ENCODE peak calls at places on chromosomes 11 and 22, in eight cellular contexts. K is OCI-LY7, Y is PC-3, X is PC-9, G is HCT116, F is GM23338, I is hepatocyte, A is SK-N-SH. V is an unnamed sample. For H3K4me1 and H3K9me2, the result is how much of the 10 kb centered on the place peaks cover.

GRCh38 chr11:12139144-12139881 is 28.9 kb downstream of the MICAL2 start:
- DNase-seq in K (no peak), Y (no peak), X (no peak), G (no peak), F (no peak), I (no peak), A (no peak), V (no peak)

GRCh38 chr22:21839765-21840140 is 27.7 kb downstream of the MAPK1 start:
- DNase-seq in K (no peak), Y (no peak), X (no peak), G (no peak), F (no peak), I (no peak), A (no peak), V (no peak)

GRCh38 chr11:131514062-131514461 is 143.6 kb downstream of the NTM start:
- DNase-seq in K (no peak), Y (no peak), X (no peak), G (no peak), F (no peak), I (no peak), A (no peak), V (no peak)

GRCh38 chr22:47333625-47334024 is 571.2 kb downstream of the TBC1D22A start:
- DNase-seq in K (no peak), Y (peak), X (peak), G (peak), F (no peak), I (no peak), A (no peak), V (peak)

GRCh38 chr11:118092907-118093571 is 6.3 kb upstream of the SMIM35 start:
- DNase-seq in K (no peak), Y (no peak), X (no peak), G (no peak), F (no peak), I (no peak), A (no peak), V (no peak)

GRCh38 chr11:43923327-43924111 is 18.9 kb upstream of the C11orf96 start:
- DNase-seq in K (no peak), Y (peak), X (no peak), G (no peak), F (no peak), I (peak), A (peak), V (peak)

GRCh38 chr11:16805942-16806341 is 67.5 kb downstream of the C11orf58 start:
- DNase-seq in K (no peak), Y (peak), X (no peak), G (no peak), F (no peak), I (no peak), A (peak), V (no peak)

GRCh38 chr11:77236901-77237300 is 64.6 kb downstream of the GDPD4 start:
- DNase-seq in K (no peak), Y (peak), X (no peak), G (no peak), F (no peak), I (no peak), A (no peak), V (no peak)

GRCh38 chr11:130671801-130672700 is 223.6 kb downstream of the ADAMTS15 start:
- DNase-seq in K (no peak), Y (peak), X (no peak), G (no peak), F (no peak), I (peak), A (peak), V (no peak)

GRCh38 chr22:49532831-49533802 is 294.6 kb downstream of the BRD1 start:
- DNase-seq in K (no peak), Y (no peak), X (no peak), G (no peak), F (no peak), I (peak), A (no peak), V (no peak)

GRCh38 chr11:87851234-87851633 is 324.0 kb downstream of the RAB38 start:
- DNase-seq in K (no peak), Y (peak), X (no peak), G (no peak), F (no peak), I (no peak), A (no peak), V (no peak)

GRCh38 chr11:75244052-75244814 is 3.7 kb downstream of the TPBGL start:
- DNase-seq in K (no peak), Y (no peak), X (no peak), G (no peak), F (no peak), I (no peak), A (peak), V (no peak)

GRCh38 chr11:46264030-46264429 is 13.4 kb upstream of the CREB3L1 start:
- DNase-seq in K (no peak), Y (no peak), X (no peak), G (no peak), F (no peak), I (no peak), A (no peak), V (no peak)

GRCh38 chr11:36409152-36409713 is 100.8 kb downstream of the TRAF6 start:
- DNase-seq in K (peak), Y (no peak), X (no peak), G (no peak), F (no peak), I (no peak), A (no peak), V (no peak)

GRCh38 chr11:123150882-123151281 is 44.2 kb downstream of the CLMP start:
- DNase-seq in K (no peak), Y (no peak), X (no peak), G (no peak), F (no peak), I (no peak), A (no peak), V (no peak)

GRCh38 chr11:109708184-109708583 is 286.2 kb downstream of the C11orf87 start:
- DNase-seq in K (no peak), Y (no peak), X (no peak), G (no peak), F (no peak), I (no peak), A (no peak), V (no peak)

GRCh38 chr11:5622802-5623201 is 2.0 kb upstream of the TRIM34 start:
- DNase-seq in K (no peak), Y (no peak), X (no peak), G (no peak), F (no peak), I (no peak), A (no peak), V (no peak)

GRCh38 chr11:5620606-5621521 is 3.9 kb upstream of the TRIM34 start:
- DNase-seq in K (no peak), Y (peak), X (peak), G (no peak), F (no peak), I (peak), A (no peak), V (no peak)

GRCh38 chr11:5618807-5619206 is 6.0 kb upstream of the TRIM34 start:
- DNase-seq in K (no peak), Y (peak), X (no peak), G (no peak), F (no peak), I (peak), A (no peak), V (no peak)

GRCh38 chr11:5624489-5625278 is at the start of gene TRIM34:
- DNase-seq in K (peak), Y (peak), X (peak), G (no peak), F (peak), I (peak), A (no peak), V (peak)

DNA sequence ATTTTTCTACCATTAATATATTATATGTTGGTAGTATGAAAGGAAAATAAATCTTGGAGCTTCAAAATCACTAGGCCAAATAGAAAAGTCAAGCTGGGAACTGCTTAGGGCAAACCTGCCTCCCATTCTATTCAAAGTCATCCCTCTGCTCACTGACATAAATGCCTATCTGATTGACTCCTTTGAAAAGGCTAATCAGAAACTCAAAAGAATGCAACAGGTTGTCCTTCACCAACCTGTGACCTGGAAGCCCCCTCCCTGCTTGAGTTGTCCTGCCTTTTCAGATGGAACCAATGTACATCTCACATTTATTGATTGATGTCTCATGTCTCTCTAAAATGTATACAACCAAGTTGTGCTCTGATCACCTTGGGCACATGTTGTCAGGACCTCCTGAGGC is 3.2 kb upstream of the TRIM34 start:
- DNase-seq in K (no peak), Y (no peak), X (no peak), G (no peak), F (no peak), I (no peak), A (no peak), V (no peak)
- H3K4me1 ChIP-seq in K (under half), Y (half or more), X (half or more), G (under half), F (under half), I (under half), A (under half), V (under half)

GRCh38 chr11:120835601-120836228 is 188.2 kb upstream of the TBCEL start:
- DNase-seq in K (no peak), Y (peak), X (no peak), G (no peak), F (no peak), I (peak), A (no peak), V (no peak)
- TF ChIP-seq CTCF in K (no peak), Y (peak), X (no peak), G (no peak), F (peak), I (no peak), A (no peak), V (no peak)

GRCh38 chr11:18145837-18146236 is 13.5 kb downstream of the MRGPRX3 start:
- DNase-seq in K (no peak), Y (no peak), X (no peak), G (no peak), F (no peak), I (no peak), A (no peak), V (no peak)

GRCh38 chr11:18145025-18145424 is 12.7 kb downstream of the MRGPRX3 start:
- DNase-seq in K (no peak), Y (no peak), X (no peak), G (no peak), F (no peak), I (no peak), A (peak), V (no peak)

GRCh38 chr11:18140145-18140544 is 7.8 kb downstream of the MRGPRX3 start:
- DNase-seq in K (no peak), Y (no peak), X (no peak), G (no peak), F (no peak), I (no peak), A (no peak), V (no peak)

DNA sequence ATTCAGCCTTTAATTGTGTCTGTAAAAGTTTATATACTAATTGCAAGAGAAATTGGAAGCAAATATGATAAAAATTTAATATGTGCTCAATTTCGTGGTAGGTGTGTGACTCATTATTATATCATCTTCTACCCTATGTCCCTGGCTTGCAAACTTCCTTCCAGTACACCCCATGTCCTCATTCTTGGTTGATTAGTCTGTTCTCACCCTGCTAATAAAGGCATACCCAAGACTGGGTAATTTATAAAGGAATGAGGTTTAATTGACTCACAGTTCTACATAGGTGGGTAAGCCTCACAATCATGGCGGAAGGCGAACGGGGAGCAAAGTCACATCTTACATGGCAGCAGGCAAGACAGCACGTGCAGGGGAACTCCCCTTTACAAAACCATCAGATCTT is 11.9 kb downstream of the MRGPRX3 start:
- DNase-seq in K (no peak), Y (peak), X (no peak), G (no peak), F (no peak), I (no peak), A (no peak), V (no peak)
- H3K9me2 ChIP-seq in K (under half), Y (under half), X (under half), G (under half), F (under half), I (under half), A (under half), V (under half)

DNA sequence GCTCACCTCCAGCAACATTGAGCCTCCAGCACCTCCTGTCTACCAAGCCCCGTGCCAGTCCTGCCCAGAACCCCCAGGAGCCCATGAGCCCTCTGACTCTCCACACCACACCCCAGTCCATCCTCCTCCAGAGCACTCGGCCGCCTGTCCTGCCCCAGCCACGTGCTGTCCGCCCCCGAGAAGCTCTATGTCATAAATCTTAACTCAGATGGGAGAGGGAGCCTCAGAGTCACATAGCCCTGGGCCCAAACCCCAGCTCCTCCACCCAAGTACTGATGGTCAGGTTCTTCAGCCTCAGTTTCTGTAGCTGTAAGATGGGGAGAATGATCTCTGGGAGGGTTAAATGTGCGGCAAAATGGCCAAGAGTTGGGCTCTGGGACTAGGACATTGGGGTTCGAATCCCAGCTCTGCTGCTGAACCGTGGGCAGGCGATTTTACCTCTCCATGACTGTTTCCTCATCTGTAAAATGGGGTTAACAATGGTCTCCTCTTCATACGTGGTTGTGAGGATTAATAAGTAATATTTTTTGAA is 27.8 kb downstream of the CYTH4 start:
- DNase-seq in K (no peak), Y (no peak), X (no peak), G (no peak), F (no peak), I (no peak), A (no peak), V (no peak)
- H3K4me1 ChIP-seq in K (half or more), Y (under half), X (under half), G (under half), F (under half), I (under half), A (under half), V (under half)

DNA sequence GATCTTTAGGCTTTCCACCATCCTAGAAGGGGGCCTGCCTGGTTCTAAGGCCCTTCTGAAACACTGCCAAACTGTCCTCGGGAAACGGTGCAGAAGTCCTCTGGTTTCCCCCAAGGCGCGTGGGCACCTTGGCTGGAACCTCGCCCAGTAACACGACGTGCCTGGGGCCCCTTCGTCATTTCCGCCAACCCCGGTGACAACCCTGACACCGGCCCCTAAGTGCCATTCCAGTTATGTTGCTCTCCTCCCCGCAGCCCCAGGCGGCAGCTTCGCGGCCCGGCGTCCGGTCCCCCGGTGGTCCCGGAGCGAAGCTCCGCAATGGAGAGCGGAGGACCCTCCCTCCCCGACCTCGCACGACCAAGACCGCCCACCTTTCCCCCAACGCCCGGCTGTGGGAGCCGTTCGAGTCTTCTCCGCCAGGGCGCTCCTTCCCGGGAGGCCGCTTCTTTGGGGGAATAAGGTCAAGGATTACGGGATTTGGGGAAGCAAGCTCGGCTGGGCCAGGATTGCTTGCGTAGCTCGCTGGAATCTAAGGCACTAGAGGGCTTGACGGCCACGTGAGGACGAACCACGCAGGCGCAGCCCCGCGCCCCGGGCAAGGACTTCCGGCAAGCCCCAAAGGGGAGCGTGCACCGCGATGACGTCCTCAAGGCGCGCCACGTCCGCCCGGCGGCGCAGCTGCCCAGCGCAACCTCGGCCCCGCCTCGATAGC is 648 bp downstream of the RNH1 start:
- DNase-seq in K (peak), Y (peak), X (peak), G (peak), F (peak), I (peak), A (peak), V (peak)
- TF ChIP-seq CTCF in K (no peak), Y (no peak), X (no peak), G (no peak), F (no peak), I (no peak), A (no peak), V (no peak)

GRCh38 chr11:70119502-70119901 is 41.4 kb downstream of the ANO1 start:
- DNase-seq in K (no peak), Y (no peak), X (no peak), G (no peak), F (no peak), I (no peak), A (no peak), V (no peak)
- H3K9me2 ChIP-seq in K (under half), Y (under half), X (under half), G (under half), F (under half), I (under half), A (under half), V (under half)

GRCh38 chr11:20031155-20032001 is 128.9 kb downstream of the DBX1 start:
- DNase-seq in K (no peak), Y (peak), X (peak), G (no peak), F (peak), I (peak), A (no peak), V (no peak)

GRCh38 chr11:20032577-20033265 is 127.6 kb downstream of the DBX1 start:
- DNase-seq in K (no peak), Y (no peak), X (no peak), G (no peak), F (no peak), I (no peak), A (no peak), V (no peak)

GRCh38 chr11:20030472-20030871 is 129.8 kb downstream of the DBX1 start:
- DNase-seq in K (no peak), Y (no peak), X (no peak), G (no peak), F (no peak), I (no peak), A (no peak), V (no peak)

GRCh38 chr11:20033806-20034205 is 126.5 kb downstream of the DBX1 start:
- DNase-seq in K (no peak), Y (no peak), X (no peak), G (no peak), F (no peak), I (no peak), A (no peak), V (no peak)

DNA sequence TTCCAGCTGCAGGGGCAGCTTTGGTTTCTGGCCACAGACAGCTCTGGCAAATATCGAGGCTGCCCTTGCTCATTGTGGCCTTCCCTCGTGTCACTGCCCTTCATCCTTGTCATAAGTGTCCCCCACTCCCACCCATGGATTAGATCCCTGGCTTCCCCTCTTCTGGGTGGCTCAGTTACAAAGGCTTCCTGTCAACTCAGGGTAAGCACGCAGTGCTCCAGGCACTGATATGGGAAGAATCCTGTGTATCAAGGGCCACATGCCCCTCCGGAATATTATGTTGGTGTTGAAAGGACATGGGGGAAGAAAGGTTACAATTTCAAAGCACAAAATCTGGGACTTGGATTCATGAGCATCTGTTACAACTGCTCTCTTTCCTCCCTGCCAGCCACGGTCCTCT is 128.1 kb downstream of the DBX1 start:
- DNase-seq in K (no peak), Y (no peak), X (no peak), G (no peak), F (no peak), I (no peak), A (no peak), V (no peak)
- H3K4me1 ChIP-seq in K (under half), Y (half or more), X (half or more), G (under half), F (half or more), I (half or more), A (half or more), V (under half)

DNA sequence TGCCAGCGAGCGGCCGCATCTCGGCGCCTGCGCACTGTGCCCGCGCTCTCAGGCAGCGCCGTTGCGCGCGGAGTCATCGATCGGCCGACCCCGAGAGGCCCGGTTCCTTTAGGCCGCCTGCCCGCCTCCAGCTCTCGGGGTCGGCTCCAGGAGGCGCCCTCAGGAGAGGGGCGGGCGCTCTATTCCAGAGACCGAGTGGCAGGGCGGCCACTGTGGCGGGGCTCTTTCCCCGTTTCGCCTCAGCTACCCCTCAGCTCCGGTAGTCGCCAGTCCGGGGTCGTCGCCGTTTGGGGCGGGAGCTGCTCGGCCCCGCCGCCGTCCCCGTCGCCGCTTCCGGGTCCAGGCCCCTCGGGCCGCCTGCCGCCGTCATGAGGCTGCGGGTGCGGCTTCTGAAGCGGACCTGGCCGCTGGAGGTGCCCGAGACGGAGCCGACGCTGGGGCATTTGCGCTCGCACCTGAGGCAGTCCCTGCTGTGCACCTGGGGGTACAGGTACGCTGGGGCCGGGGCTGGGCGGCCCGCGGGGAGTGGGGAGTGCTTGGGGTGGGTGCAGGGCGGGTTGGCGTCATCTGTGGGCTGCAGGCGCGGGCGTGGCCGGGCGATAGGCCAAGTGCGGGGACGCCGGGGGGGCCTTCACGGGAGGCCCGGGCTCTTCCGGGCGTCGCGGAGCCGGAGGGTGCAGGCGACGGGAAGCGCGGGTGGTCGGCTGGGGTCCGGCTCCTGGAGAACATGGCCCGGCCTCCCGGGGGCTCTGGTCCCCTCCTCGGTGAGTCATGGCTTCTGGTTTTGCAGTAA is at the start of gene FBXO7:
- DNase-seq in K (peak), Y (peak), X (peak), G (peak), F (peak), I (peak), A (peak), V (peak)
- TF ChIP-seq CTCF in K (peak), Y (no peak), X (peak), G (no peak), F (peak), I (peak), A (peak), V (peak)

DNA sequence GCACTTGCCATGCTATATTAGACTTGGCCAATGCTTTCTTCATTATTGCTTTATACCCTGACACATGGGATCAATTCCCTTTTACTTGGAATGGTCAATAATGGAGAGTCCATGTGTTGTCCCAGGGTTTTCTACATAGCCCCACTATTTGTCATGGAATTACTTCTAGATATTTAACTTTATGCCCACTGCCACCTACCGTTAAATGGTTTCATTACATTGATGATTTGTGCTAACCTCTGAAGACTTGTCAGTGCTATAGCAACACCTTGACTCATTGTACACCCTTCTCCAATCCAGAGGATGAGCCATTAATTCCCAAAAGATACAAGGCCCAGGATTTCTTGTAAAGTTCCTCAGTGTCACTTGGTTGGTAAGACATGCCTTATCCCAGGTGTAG is 31.4 kb upstream of the SLC22A25 start:
- DNase-seq in K (no peak), Y (peak), X (no peak), G (peak), F (peak), I (no peak), A (no peak), V (no peak)
- H3K9me2 ChIP-seq in K (under half), Y (under half), X (under half), G (under half), F (under half), I (under half), A (under half), V (under half)